ENCODE peak calls at places on chromosome 5, in eight cellular contexts. K is bronchial epithelial cell; C is Caco-2; R is activated CD4-positive, alpha-beta T cell treated with anti-CD3 and anti-CD28 coated beads for 48 hours; W is CD4-positive, alpha-beta memory T cell; V is SIG-M5; D is kidney glomerular epithelial cell; O is cardiac muscle cell. Y is an unnamed sample.

GRCh38 chr5:133433641-133434040 is 178.7 kb downstream of the FSTL4 start:
- DNase-seq in K (no peak), C (no peak), R (no peak), W (no peak), V (no peak), D (no peak), O (no peak), Y (no peak)

GRCh38 chr5:80275347-80275746 is 19.5 kb upstream of the SERINC5 start:
- DNase-seq in K (peak), C (no peak), R (peak), W (peak), V (no peak), D (peak), O (peak), Y (peak)

GRCh38 chr5:136066705-136067271 is 38.0 kb downstream of the TGFBI start:
- DNase-seq in K (peak), C (peak), R (no peak), W (no peak), V (no peak), D (no peak), O (no peak), Y (peak)

GRCh38 chr5:145587308-145588071 is 247.7 kb downstream of the PRELID2 start:
- DNase-seq in K (peak), C (no peak), R (peak), W (no peak), V (no peak), D (peak), O (no peak), Y (peak)

GRCh38 chr5:154196955-154197652 is 6.6 kb downstream of the GALNT10 start:
- DNase-seq in K (peak), C (no peak), R (no peak), W (no peak), V (no peak), D (peak), O (peak), Y (peak)

GRCh38 chr5:139677404-139678282 is 29.5 kb downstream of the CXXC5 start:
- DNase-seq in K (no peak), C (no peak), R (no peak), W (no peak), V (no peak), D (no peak), O (peak), Y (no peak)

GRCh38 chr5:15116996-15117395 is 245.4 kb upstream of the ANKH start:
- DNase-seq in K (no peak), C (no peak), R (no peak), W (no peak), V (no peak), D (no peak), O (no peak), Y (no peak)

GRCh38 chr5:24644757-24645156 is at the start of gene CDH10:
- DNase-seq in K (peak), C (peak), R (no peak), W (no peak), V (no peak), D (no peak), O (peak), Y (no peak)

GRCh38 chr5:19258686-19259085 is 729.3 kb downstream of the CDH18 start:
- DNase-seq in K (no peak), C (no peak), R (no peak), W (no peak), V (no peak), D (no peak), O (no peak), Y (no peak)

GRCh38 chr5:10590226-10591047 is 26.6 kb downstream of the ANKRD33B start:
- DNase-seq in K (peak), C (peak), R (no peak), W (no peak), V (no peak), D (peak), O (no peak), Y (no peak)

GRCh38 chr5:40332945-40333344 is 346.8 kb upstream of the PTGER4 start:
- DNase-seq in K (no peak), C (no peak), R (no peak), W (no peak), V (no peak), D (no peak), O (no peak), Y (no peak)

GRCh38 chr5:15249152-15249551 is 250.8 kb upstream of the FBXL7 start:
- DNase-seq in K (peak), C (no peak), R (no peak), W (no peak), V (no peak), D (peak), O (no peak), Y (peak)

GRCh38 chr5:80369521-80369920 is 38.3 kb upstream of the ZFYVE16 start:
- DNase-seq in K (no peak), C (no peak), R (no peak), W (no peak), V (no peak), D (no peak), O (no peak), Y (no peak)